ENCODE peak calls at places on chromosomes 1 and 21, in seven cellular contexts. D is GM12892, G is K562, A is SK-N-SH, S is HepG2, K is H1, U is GM12878. W is an unnamed sample.

GRCh38 chr1:13732971-13733667 is 33.1 kb downstream of the PRDM2 start:
- DNase-seq in G (no peak), A (no peak), S (no peak), K (no peak), U (no peak), D (no peak), W (no peak)

GRCh38 chr21:42463861-42464515 is 32.0 kb downstream of the RSPH1 start:
- DNase-seq in U (no peak), D (no peak), A (no peak), K (peak), G (peak), S (peak), W (no peak)

GRCh38 chr1:179599623-179600249 is 8.1 kb downstream of the TDRD5 start:
- DNase-seq in G (peak), S (peak), U (no peak), K (no peak), D (no peak), A (no peak), W (no peak)

GRCh38 chr1:155038602-155039307 is 5.1 kb downstream of the DCST1 start:
- DNase-seq in D (no peak), S (no peak), A (no peak), K (no peak), U (no peak), G (no peak), W (no peak)

GRCh38 chr1:36525166-36525565 is 42.5 kb upstream of the CSF3R start:
- DNase-seq in U (no peak), G (no peak), S (no peak), K (peak), D (no peak), A (no peak), W (no peak)

GRCh38 chr21:28069446-28069845 is 923.2 kb downstream of the LTN1 start:
- DNase-seq in G (no peak), K (no peak), U (no peak), A (no peak), S (no peak), D (no peak), W (no peak)

GRCh38 chr21:36776981-36777617 is 78.2 kb downstream of the SIM2 start:
- DNase-seq in U (no peak), S (no peak), D (no peak), A (no peak), G (no peak), K (no peak), W (no peak)

GRCh38 chr1:151534662-151535278 is 5.3 kb upstream of the TUFT1 start:
- DNase-seq in K (peak), A (peak), S (peak), G (peak), D (peak), U (no peak), W (peak)

GRCh38 chr21:37757631-37758376 is 158.5 kb downstream of the KCNJ6 start:
- DNase-seq in U (no peak), S (no peak), A (no peak), K (no peak), G (no peak), D (no peak), W (no peak)

GRCh38 chr1:101112051-101112770 is 86.6 kb upstream of the DPH5 start:
- DNase-seq in K (no peak), S (no peak), D (no peak), G (peak), U (peak), A (no peak), W (no peak)

GRCh38 chr21:42401164-42401563 is 2.5 kb upstream of the UBASH3A start:
- DNase-seq in U (no peak), K (no peak), A (no peak), S (no peak), D (no peak), G (no peak), W (no peak)

GRCh38 chr1:89719502-89720306 is 86.8 kb downstream of the LRRC8C start:
- DNase-seq in D (no peak), K (no peak), U (peak), A (peak), S (no peak), G (no peak), W (peak)

GRCh38 chr1:230069813-230070212 is 2.8 kb downstream of the GALNT2 start:
- DNase-seq in A (no peak), D (no peak), K (peak), G (no peak), S (no peak), U (no peak), W (no peak)

GRCh38 chr1:112396668-112397025 is 633 bp downstream of the CTTNBP2NL start:
- DNase-seq in G (no peak), S (no peak), K (no peak), A (no peak), U (no peak), D (no peak), W (no peak)

GRCh38 chr1:167457936-167458584 is 60.3 kb downstream of the CD247 start:
- DNase-seq in D (no peak), K (no peak), S (no peak), U (no peak), G (no peak), A (no peak), W (no peak)

GRCh38 chr1:205719015-205719414 is 31.0 kb downstream of the NUCKS1 start:
- DNase-seq in D (no peak), U (no peak), G (no peak), A (no peak), K (no peak), S (no peak), W (no peak)

GRCh38 chr1:9316512-9316911 is 23.8 kb downstream of the SPSB1 start:
- DNase-seq in D (no peak), G (no peak), A (no peak), K (no peak), U (no peak), S (no peak), W (no peak)

GRCh38 chr1:36089393-36090121 is 865 bp downstream of the ADPRS start:
- DNase-seq in D (no peak), K (no peak), G (peak), S (no peak), U (peak), A (peak), W (no peak)

GRCh38 chr1:23010734-23011449 is 4.8 kb downstream of the TEX46 start:
- DNase-seq in A (no peak), D (no peak), K (no peak), S (no peak), U (no peak), G (no peak), W (no peak)

GRCh38 chr1:199549424-199549823 is 478.1 kb upstream of the NR5A2 start:
- DNase-seq in A (no peak), S (no peak), U (no peak), K (no peak), G (no peak), D (no peak), W (no peak)

GRCh38 chr1:221712776-221713431 is 29.0 kb downstream of the DUSP10 start:
- DNase-seq in S (no peak), K (no peak), G (no peak), U (peak), A (no peak), D (no peak), W (no peak)

GRCh38 chr21:28714795-28715464 is 277.7 kb downstream of the LTN1 start:
- DNase-seq in S (no peak), K (no peak), A (no peak), G (no peak), U (no peak), D (no peak), W (no peak)

GRCh38 chr1:192805832-192806323 is 3.0 kb upstream of the RGS2 start:
- DNase-seq in K (no peak), D (no peak), U (no peak), G (peak), S (peak), A (peak), W (no peak)

GRCh38 chr1:203644661-203645510 is 18.3 kb downstream of the ATP2B4 start:
- DNase-seq in K (no peak), A (no peak), D (no peak), S (no peak), G (no peak), U (no peak), W (no peak)

GRCh38 chr1:91801496-91802115 is 84.3 kb downstream of the TGFBR3 start:
- DNase-seq in G (no peak), A (no peak), U (no peak), D (no peak), S (no peak), K (no peak), W (no peak)

GRCh38 chr1:159932296-159933285 is 7.3 kb upstream of the TAGLN2 start:
- DNase-seq in D (no peak), S (no peak), K (no peak), G (no peak), A (no peak), U (no peak), W (no peak)

GRCh38 chr1:170765712-170766330 is 101.9 kb downstream of the PRRX1 start:
- DNase-seq in S (no peak), G (no peak), D (no peak), K (no peak), A (no peak), U (no peak), W (no peak)

GRCh38 chr1:52623812-52624211 is 9.2 kb upstream of the SHISAL2A start:
- DNase-seq in U (no peak), D (no peak), S (no peak), G (no peak), A (no peak), K (no peak), W (no peak)

GRCh38 chr21:38319781-38320180 is 63.0 kb downstream of the KCNJ15 start:
- DNase-seq in U (no peak), D (no peak), G (no peak), S (no peak), A (no peak), K (no peak), W (no peak)

GRCh38 chr1:224273651-224274050 is 56.3 kb downstream of the NVL start:
- DNase-seq in D (no peak), S (no peak), A (no peak), K (no peak), U (no peak), G (no peak), W (no peak)

GRCh38 chr1:1075148-1075935 is 1.2 kb upstream of the RNF223 start:
- DNase-seq in U (no peak), S (no peak), A (peak), D (no peak), K (no peak), G (peak), W (no peak)

GRCh38 chr1:47656719-47657685 is 219.2 kb downstream of the FOXD2 start:
- DNase-seq in D (no peak), G (no peak), S (no peak), U (no peak), A (no peak), K (no peak), W (no peak)

GRCh38 chr1:111199881-111200801 is at the start of gene DENND2D:
- DNase-seq in D (no peak), G (no peak), U (peak), K (no peak), S (no peak), A (no peak), W (no peak)
- TF ChIP-seq TAF1 in D (no peak), G (no peak), U (peak), K (no peak), S (no peak), A (no peak), W (no peak)

GRCh38 chr1:218571515-218571914 is 226.4 kb downstream of the TGFB2 start:
- DNase-seq in S (no peak), D (no peak), K (no peak), U (no peak), G (no peak), A (no peak), W (no peak)

GRCh38 chr1:218570456-218570855 is 225.3 kb downstream of the TGFB2 start:
- DNase-seq in A (no peak), S (no peak), K (no peak), U (no peak), D (no peak), G (no peak), W (no peak)

GRCh38 chr1:218565333-218565732 is 220.2 kb downstream of the TGFB2 start:
- DNase-seq in D (no peak), A (no peak), S (no peak), U (no peak), G (no peak), K (no peak), W (no peak)

GRCh38 chr1:218572046-218572445 is 226.9 kb downstream of the TGFB2 start:
- DNase-seq in A (no peak), S (no peak), D (no peak), G (no peak), U (no peak), K (no peak), W (no peak)

GRCh38 chr1:218568962-218569530 is 223.9 kb downstream of the TGFB2 start:
- DNase-seq in A (no peak), K (no peak), D (no peak), U (no peak), G (no peak), S (no peak), W (no peak)
- TF ChIP-seq TAF1 in A (no peak), K (no peak), D (no peak), U (no peak), G (no peak), S (no peak), W (no peak)

GRCh38 chr1:54378157-54378883 is 27.9 kb downstream of the SSBP3 start:
- DNase-seq in K (peak), S (no peak), U (no peak), D (peak), G (no peak), A (no peak), W (no peak)
- TF ChIP-seq TAF1 in K (no peak), S (no peak), U (no peak), D (no peak), G (no peak), A (no peak), W (no peak)

GRCh38 chr1:119982006-119982405 is 85.7 kb upstream of the ADAM30 start:
- DNase-seq in K (no peak), S (no peak), G (no peak), U (no peak), D (no peak), A (no peak), W (no peak)

GRCh38 chr1:119974013-119974412 is 77.7 kb upstream of the ADAM30 start:
- DNase-seq in D (no peak), U (no peak), A (no peak), S (no peak), K (no peak), G (no peak), W (no peak)

DNA sequence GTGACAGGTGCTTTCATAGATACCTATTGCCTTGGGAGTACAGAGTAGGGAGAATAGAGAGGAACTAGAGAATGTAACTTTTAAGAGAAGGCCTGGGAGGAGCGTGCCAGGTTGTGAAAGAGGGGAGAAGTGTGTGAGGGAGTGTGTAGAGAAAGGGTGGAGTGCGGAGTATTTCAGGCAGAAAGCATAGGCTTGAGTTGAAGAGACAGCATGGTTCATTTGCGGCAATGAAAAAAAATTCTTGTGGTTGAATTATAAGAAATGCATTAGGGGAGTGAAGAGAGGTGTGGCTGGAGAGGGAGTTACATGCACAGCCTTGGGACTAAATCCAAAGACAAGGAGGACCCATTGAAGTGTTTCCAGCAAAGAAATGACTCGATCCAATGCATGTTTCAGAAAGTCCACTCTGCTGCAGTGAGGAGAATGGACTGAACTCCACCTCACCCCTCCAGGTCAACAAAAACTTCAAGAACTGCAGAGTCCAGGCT is 81.7 kb upstream of the ADAM30 start:
- DNase-seq in K (no peak), G (no peak), A (no peak), U (no peak), S (no peak), D (no peak), W (no peak)
- TF ChIP-seq TAF1 in K (no peak), G (no peak), A (no peak), U (no peak), S (no peak), D (no peak), W (no peak)

GRCh38 chr21:26732442-26733221 is 112.6 kb downstream of the ADAMTS1 start:
- DNase-seq in K (peak), A (peak), D (no peak), U (no peak), G (no peak), S (peak), W (no peak)
- TF ChIP-seq TAF1 in K (peak), A (no peak), D (no peak), U (no peak), G (no peak), S (no peak), W (no peak)

GRCh38 chr1:108880850-108881249 is 4.1 kb downstream of the GPSM2 start:
- DNase-seq in A (peak), G (no peak), U (no peak), D (no peak), K (no peak), S (no peak), W (no peak)

GRCh38 chr1:108877324-108877812 is 583 bp downstream of the GPSM2 start:
- DNase-seq in K (no peak), S (no peak), G (no peak), D (no peak), A (peak), U (no peak), W (no peak)

GRCh38 chr1:108878678-108879077 is 1.9 kb downstream of the GPSM2 start:
- DNase-seq in K (no peak), S (no peak), D (no peak), A (peak), U (no peak), G (no peak), W (no peak)

GRCh38 chr1:108881369-108881768 is 4.6 kb downstream of the GPSM2 start:
- DNase-seq in S (no peak), D (no peak), U (no peak), G (no peak), K (no peak), A (no peak), W (no peak)

GRCh38 chr1:108877858-108878257 is 1.1 kb downstream of the GPSM2 start:
- DNase-seq in A (peak), D (no peak), K (no peak), U (no peak), G (no peak), S (no peak), W (no peak)
- TF ChIP-seq TAF1 in A (no peak), D (no peak), K (no peak), U (no peak), G (no peak), S (no peak), W (no peak)

DNA sequence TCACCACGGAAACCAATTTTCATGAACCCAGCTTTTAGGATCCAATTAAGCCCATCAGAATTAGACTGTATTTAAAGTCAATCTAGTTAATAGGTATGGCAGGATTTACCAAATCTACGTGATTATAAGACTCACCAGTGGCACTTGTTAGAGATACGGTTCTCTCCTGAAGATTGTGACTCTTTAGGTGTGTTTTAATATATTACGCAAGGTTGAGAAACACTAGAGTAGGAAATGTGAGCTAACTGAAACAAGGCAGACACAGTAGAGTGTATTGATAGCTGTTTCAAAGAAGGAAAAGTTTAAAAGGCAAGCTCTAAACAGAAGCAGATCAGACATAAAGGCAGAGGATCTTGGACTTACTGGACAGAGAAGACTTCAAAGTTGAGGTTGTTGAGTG is 11.2 kb upstream of the RPE65 start:
- DNase-seq in G (no peak), K (no peak), S (no peak), A (no peak), U (no peak), D (no peak), W (no peak)
- TF ChIP-seq TAF1 in G (no peak), K (no peak), S (no peak), A (no peak), U (no peak), D (no peak), W (no peak)

GRCh38 chr1:235083589-235084323 is 44.9 kb downstream of the TOMM20 start:
- DNase-seq in K (peak), S (peak), A (peak), G (peak), D (peak), U (no peak), W (no peak)
- TF ChIP-seq TAF1 in K (no peak), S (peak), A (no peak), G (no peak), D (no peak), U (no peak), W (no peak)

DNA sequence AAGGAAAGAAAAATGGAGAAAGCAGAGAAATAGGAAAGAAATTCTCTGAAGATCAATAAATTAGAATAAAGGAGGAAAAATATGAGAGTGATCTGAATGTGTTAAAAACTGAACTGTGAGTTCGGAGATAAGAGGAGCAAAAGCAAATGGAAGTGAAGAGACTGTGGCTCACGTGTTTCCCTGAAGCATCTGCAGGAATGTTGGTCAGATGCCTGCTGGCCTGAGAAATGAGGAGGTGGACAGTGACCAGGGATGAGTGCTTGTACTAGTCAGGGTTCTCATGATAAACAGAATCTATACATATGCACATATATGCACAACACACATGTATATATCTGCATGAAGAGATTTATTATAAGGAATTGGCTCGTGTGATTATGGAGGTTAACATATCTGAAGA is 103.4 kb upstream of the TIAM1 start:
- DNase-seq in G (no peak), K (no peak), D (no peak), S (no peak), U (no peak), A (no peak), W (no peak)
- TF ChIP-seq TAF1 in G (no peak), K (no peak), D (no peak), S (no peak), U (no peak), A (no peak), W (no peak)

GRCh38 chr21:34651642-34652041 is 17.2 kb upstream of the CLIC6 start:
- DNase-seq in G (no peak), D (no peak), K (no peak), S (no peak), U (no peak), A (no peak), W (no peak)
- TF ChIP-seq TAF1 in G (no peak), D (no peak), K (no peak), S (no peak), U (no peak), A (no peak), W (no peak)